ENCODE peak calls at places on chromosomes 6 and 20, in ten cellular contexts. C is H9, E is IMR-90, N is endothelial cell of umbilical vein, Y is fibroblast of lung, X is astrocyte, Q is OCI-LY7, U is PC-9, S is keratinocyte, F is neural progenitor cell. D is an unnamed sample.

GRCh38 chr20:62043131-62043914 is 22.4 kb downstream of the TAF4 start:
- DNase-seq in Q (no peak), X (no peak), C (no peak), S (no peak), E (peak), Y (peak), U (peak), N (no peak), F (no peak), D (peak)

GRCh38 chr6:13485923-13486557 is 1.4 kb downstream of the GFOD1 start:
- DNase-seq in S (no peak), E (peak), U (peak), N (peak), C (no peak), X (peak), Y (peak), F (peak), Q (peak), D (peak)

GRCh38 chr20:40798066-40798465 is 109.0 kb upstream of the MAFB start:
- DNase-seq in S (no peak), F (no peak), N (no peak), Q (no peak), Y (no peak), U (no peak), X (no peak), C (no peak), E (no peak), D (no peak)

GRCh38 chr20:12998046-12998445 is 10.7 kb upstream of the SPTLC3 start:
- DNase-seq in Q (no peak), E (no peak), F (no peak), C (no peak), N (no peak), X (no peak), U (no peak), Y (no peak), S (no peak), D (no peak)

GRCh38 chr20:1654994-1655393 is 2.6 kb downstream of the SIRPG start:
- DNase-seq in N (peak), X (no peak), U (no peak), Y (no peak), E (no peak), S (no peak), F (no peak), C (no peak), Q (no peak), D (no peak)

GRCh38 chr6:2378891-2379652 is 133.7 kb upstream of the GMDS start:
- DNase-seq in F (no peak), E (peak), N (peak), C (no peak), Q (peak), S (peak), X (peak), U (no peak), Y (peak), D (peak)

GRCh38 chr6:52545050-52545843 is 31.6 kb downstream of the TRAM2 start:
- DNase-seq in Q (no peak), E (peak), U (no peak), N (no peak), S (no peak), C (no peak), X (no peak), Y (no peak), F (no peak), D (no peak)

GRCh38 chr20:25494506-25495188 is 87.2 kb downstream of the GINS1 start:
- DNase-seq in X (no peak), S (no peak), F (no peak), C (no peak), Y (no peak), Q (no peak), N (no peak), U (no peak), E (no peak), D (no peak)

GRCh38 chr6:95280690-95281273 is 296.6 kb upstream of the MANEA start:
- DNase-seq in Q (peak), E (peak), S (no peak), C (no peak), N (no peak), F (peak), U (no peak), Y (peak), X (no peak), D (no peak)

GRCh38 chr6:134908906-134909516 is 40.9 kb downstream of the ALDH8A1 start:
- DNase-seq in X (peak), Q (no peak), E (peak), N (peak), S (peak), U (peak), Y (peak), F (no peak), C (no peak), D (peak)

GRCh38 chr6:68158256-68158655 is 476.8 kb upstream of the ADGRB3 start:
- DNase-seq in Y (no peak), E (no peak), F (no peak), Q (no peak), S (no peak), C (no peak), N (no peak), U (no peak), X (no peak), D (no peak)

GRCh38 chr20:20624914-20625313 is 87.5 kb downstream of the RALGAPA2 start:
- DNase-seq in Q (no peak), F (no peak), C (no peak), N (no peak), U (no peak), Y (no peak), E (no peak), X (no peak), S (no peak), D (no peak)

GRCh38 chr6:169382735-169383134 is 129.1 kb upstream of the THBS2 start:
- DNase-seq in S (no peak), F (no peak), Y (no peak), Q (no peak), E (no peak), X (no peak), U (no peak), N (no peak), C (no peak), D (no peak)

GRCh38 chr6:121105461-121105860 is 228.8 kb downstream of the TBC1D32 start:
- DNase-seq in C (no peak), Q (no peak), Y (no peak), U (no peak), N (no peak), E (no peak), F (peak), S (no peak), X (no peak), D (no peak)

GRCh38 chr20:63501818-63502670 is 3.2 kb upstream of the EEF1A2 start:
- DNase-seq in Y (no peak), S (no peak), N (no peak), Q (peak), C (peak), E (peak), U (no peak), X (no peak), F (peak), D (no peak)

GRCh38 chr6:42555477-42556457 is 8.1 kb upstream of the UBR2 start:
- DNase-seq in Q (peak), X (no peak), Y (no peak), C (peak), F (peak), U (no peak), N (no peak), S (no peak), E (peak), D (peak)

GRCh38 chr6:33428219-33428890 is 8.5 kb downstream of the SYNGAP1 start:
- DNase-seq in E (no peak), F (peak), U (no peak), Y (no peak), X (no peak), Q (peak), C (peak), S (peak), N (peak), D (peak)

GRCh38 chr20:44618318-44618731 is 33.2 kb downstream of the ADA start:
- DNase-seq in Q (peak), U (no peak), N (no peak), E (no peak), S (no peak), X (no peak), F (no peak), C (no peak), Y (no peak), D (peak)

GRCh38 chr6:111703723-111704122 is 98.0 kb upstream of the TRAF3IP2 start:
- DNase-seq in Y (no peak), F (no peak), S (no peak), E (no peak), X (no peak), C (no peak), N (no peak), U (no peak), Q (no peak), D (no peak)

GRCh38 chr6:18963439-18963838 is 576.3 kb downstream of the RNF144B start:
- DNase-seq in Q (no peak), Y (no peak), X (no peak), C (no peak), U (no peak), E (no peak), F (no peak), N (no peak), S (no peak), D (no peak)

GRCh38 chr6:85680388-85680787 is 37.7 kb upstream of the SYNCRIP start:
- DNase-seq in F (no peak), C (no peak), X (no peak), Q (peak), N (no peak), Y (no peak), S (no peak), U (no peak), E (no peak), D (no peak)

GRCh38 chr20:50338479-50339195 is 148.0 kb downstream of the CEBPB start:
- DNase-seq in U (no peak), S (no peak), C (peak), E (peak), X (peak), Q (no peak), F (peak), N (no peak), Y (no peak), D (no peak)

GRCh38 chr20:34283844-34284243 is 19.3 kb downstream of the AHCY start:
- DNase-seq in Q (no peak), N (no peak), U (no peak), F (no peak), S (no peak), C (no peak), Y (no peak), E (no peak), X (no peak), D (no peak)

GRCh38 chr6:55034752-55035151 is 139.6 kb upstream of the HCRTR2 start:
- DNase-seq in Q (no peak), C (no peak), U (no peak), N (no peak), F (no peak), S (no peak), E (no peak), X (no peak), Y (no peak), D (no peak)

GRCh38 chr6:114315841-114316595 is 26.8 kb downstream of the HS3ST5 start:
- DNase-seq in C (no peak), U (no peak), X (no peak), N (no peak), Y (no peak), S (no peak), E (no peak), Q (no peak), F (no peak), D (no peak)

GRCh38 chr6:37882292-37882691 is 62.8 kb downstream of the ZFAND3 start:
- DNase-seq in Y (no peak), E (no peak), Q (no peak), C (no peak), X (no peak), F (peak), N (no peak), U (no peak), S (no peak), D (no peak)
- H2AFZ ChIP-seq in Y (no peak), E (no peak), Q (no peak), C (no peak), X (no peak), F (no peak), N (no peak), U (no peak), S (no peak), D (no peak)

GRCh38 chr6:26123675-26124549 is 36.7 kb downstream of the HFE start:
- DNase-seq in N (peak), E (peak), S (peak), Y (peak), F (peak), U (peak), X (peak), C (peak), Q (peak), D (peak)
- H2AFZ ChIP-seq in N (no peak), E (peak), S (no peak), Y (no peak), F (no peak), U (peak), X (peak), C (no peak), Q (no peak), D (no peak)

GRCh38 chr6:105601541-105602174 is 198.8 kb upstream of the PREP start:
- DNase-seq in E (peak), X (peak), Q (peak), C (no peak), F (no peak), S (peak), Y (peak), N (no peak), U (peak), D (peak)

GRCh38 chr6:105604593-105604905 is 201.7 kb upstream of the PREP start:
- DNase-seq in N (no peak), E (no peak), Q (no peak), Y (no peak), X (no peak), S (no peak), C (no peak), F (no peak), U (no peak), D (no peak)

GRCh38 chr6:105603779-105604592 is 201.1 kb upstream of the PREP start:
- DNase-seq in Y (peak), X (no peak), C (no peak), F (no peak), Q (no peak), S (no peak), U (no peak), N (no peak), E (peak), D (no peak)

GRCh38 chr6:105598264-105598663 is 195.4 kb upstream of the PREP start:
- DNase-seq in U (no peak), F (no peak), X (no peak), E (no peak), N (no peak), C (no peak), Y (no peak), S (no peak), Q (no peak), D (no peak)

DNA sequence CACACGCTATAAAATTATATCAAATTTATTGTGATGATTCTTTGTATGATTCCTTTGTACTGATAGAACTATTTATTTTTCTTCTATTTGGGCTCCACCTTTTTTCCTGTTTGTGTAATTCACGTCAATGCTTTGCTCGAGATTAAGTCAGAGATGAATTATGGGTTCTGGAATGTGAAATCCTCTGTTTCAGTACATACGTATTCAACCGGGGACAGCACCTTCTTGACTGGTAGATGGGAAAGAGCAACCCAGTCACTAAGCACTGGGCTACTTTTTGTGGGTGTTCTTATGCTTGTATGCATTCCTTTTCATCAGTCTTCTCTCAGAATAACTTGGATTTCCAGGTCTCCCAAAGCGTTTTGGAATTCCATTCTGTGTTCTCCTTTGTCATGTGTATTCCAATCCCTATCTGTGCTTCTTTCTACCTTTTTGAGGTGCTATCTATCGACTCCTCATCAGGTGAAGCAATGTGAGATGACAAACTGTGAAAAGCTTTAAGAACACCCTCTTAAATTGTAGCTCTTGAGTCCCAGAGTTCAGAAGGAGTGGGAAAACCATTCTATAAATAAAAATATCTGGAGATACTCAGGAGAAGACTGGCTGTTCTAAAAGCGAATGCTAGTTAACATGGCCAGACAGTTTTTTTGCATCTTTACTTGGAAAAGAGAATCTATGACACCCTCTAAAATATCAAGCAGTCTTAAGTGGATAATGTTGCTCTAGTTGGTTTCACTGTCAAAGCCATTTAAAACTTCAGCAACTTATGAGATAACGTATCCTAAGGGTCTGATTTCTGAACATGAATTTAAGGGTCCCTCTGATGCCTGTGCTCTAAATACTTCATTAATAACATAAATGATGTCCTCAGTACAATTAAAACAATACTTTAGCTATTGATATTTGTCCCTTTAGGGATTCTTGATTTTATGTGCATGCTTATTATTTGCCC is 197.7 kb upstream of the PREP start:
- DNase-seq in F (no peak), S (no peak), E (peak), Q (no peak), U (no peak), N (no peak), Y (peak), C (no peak), X (peak), D (peak)
- H2AFZ ChIP-seq in F (peak), S (no peak), E (peak), Q (peak), U (no peak), N (no peak), Y (no peak), C (no peak), X (no peak), D (no peak)

GRCh38 chr6:150503041-150503440 is 96.6 kb upstream of the PLEKHG1 start:
- DNase-seq in Y (no peak), Q (no peak), E (no peak), X (no peak), N (no peak), S (no peak), C (no peak), U (no peak), F (no peak), D (no peak)
- H2AFZ ChIP-seq in Y (no peak), Q (no peak), E (no peak), X (no peak), N (no peak), S (no peak), C (no peak), U (no peak), F (peak), D (no peak)

GRCh38 chr6:31713465-31713864 is 1.7 kb upstream of the LY6G6D start:
- DNase-seq in U (no peak), F (no peak), Y (no peak), X (no peak), N (no peak), E (no peak), C (no peak), S (no peak), Q (no peak), D (no peak)

GRCh38 chr6:31712296-31712695 is 2.9 kb upstream of the LY6G6D start:
- DNase-seq in S (no peak), Y (no peak), X (no peak), Q (no peak), C (no peak), N (no peak), F (no peak), U (no peak), E (no peak), D (no peak)

GRCh38 chr6:31717499-31718222 is 2.5 kb downstream of the LY6G6D start:
- DNase-seq in X (no peak), N (no peak), S (no peak), C (peak), Y (no peak), U (no peak), Q (no peak), F (peak), E (no peak), D (peak)

GRCh38 chr6:31713991-31714684 is 1.0 kb upstream of the LY6G6D start:
- DNase-seq in Q (no peak), U (no peak), F (peak), C (peak), Y (no peak), X (no peak), S (no peak), N (no peak), E (no peak), D (no peak)

DNA sequence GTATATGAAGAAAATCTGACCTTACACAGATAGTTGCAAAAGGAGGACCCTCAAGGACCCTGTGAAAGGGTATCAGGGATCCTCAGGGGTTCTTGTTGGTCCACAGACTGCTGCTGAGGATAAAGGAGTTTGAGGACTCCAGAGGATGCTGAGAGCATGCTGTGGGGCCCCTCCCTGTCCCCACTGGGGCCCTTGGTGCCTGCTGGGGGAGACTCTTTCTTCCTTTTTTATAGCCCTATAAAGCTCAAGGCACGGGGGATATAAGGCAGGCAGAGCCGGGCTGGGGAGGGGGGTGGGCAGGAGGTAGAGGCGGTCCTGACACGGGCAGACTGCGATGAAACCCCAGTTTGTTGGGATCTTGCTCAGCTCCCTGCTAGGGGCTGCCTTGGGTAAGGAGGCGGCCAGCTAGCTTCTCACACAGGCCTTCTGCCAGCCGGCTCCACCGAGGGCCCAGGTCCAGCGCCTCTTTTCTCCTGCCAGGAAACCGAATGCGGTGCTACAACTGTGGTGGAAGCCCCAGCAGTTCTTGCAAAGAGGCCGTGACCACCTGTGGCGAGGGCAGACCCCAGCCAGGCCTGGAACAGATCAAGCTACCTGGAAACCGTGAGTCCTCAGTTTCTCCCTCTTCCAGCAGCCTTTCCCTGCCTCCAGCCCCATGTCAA is at the start of gene LY6G6D:
- DNase-seq in Y (no peak), Q (no peak), F (no peak), X (no peak), S (no peak), E (no peak), N (no peak), U (no peak), C (peak), D (no peak)
- H2AFZ ChIP-seq in Y (no peak), Q (no peak), F (peak), X (peak), S (no peak), E (no peak), N (no peak), U (peak), C (no peak), D (peak)

DNA sequence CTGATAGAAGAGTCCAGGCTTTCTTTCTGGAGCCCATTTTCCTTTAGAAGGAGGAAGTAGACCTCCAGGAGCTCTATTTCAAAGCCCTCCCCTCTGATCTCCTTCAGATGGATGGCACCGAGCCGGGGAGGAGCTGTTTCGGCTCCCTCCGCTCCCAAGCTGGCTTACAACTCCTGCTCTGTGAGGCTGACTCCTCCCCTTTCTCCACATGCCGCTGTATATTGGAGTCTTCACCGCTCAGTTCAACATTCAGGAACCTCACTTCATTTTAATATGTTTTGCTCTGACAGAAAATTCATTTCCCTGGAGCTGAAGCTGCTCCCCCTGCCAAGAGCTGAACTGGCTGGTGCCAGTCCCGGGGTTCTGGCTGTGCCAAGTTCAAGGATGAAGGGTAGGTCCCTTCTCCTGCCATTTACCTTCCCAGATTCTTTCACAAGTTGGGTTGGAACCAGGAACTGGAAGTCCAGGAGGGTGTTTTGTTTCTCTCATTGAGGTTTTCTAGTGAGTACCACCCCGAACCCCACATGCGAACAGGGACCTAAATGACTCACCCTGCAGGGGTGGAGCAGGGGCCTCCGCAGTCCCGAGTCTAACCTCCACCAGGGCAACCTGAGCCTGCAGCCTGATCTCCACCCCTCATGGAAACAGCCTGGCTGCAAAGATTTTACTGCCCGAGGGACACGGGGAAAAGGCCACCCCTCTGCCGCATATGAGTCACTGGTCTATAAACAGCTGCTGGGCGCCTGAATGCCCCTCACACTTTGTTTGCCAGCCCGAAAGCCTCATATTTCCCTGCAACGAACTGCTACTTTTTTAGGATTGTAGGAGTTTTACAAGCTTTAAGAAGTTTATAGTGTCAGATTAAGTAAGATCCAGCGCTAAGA is 68.6 kb upstream of the FOXA2 start:
- DNase-seq in X (no peak), S (no peak), Y (no peak), U (peak), N (no peak), Q (no peak), E (no peak), F (peak), C (peak), D (no peak)
- H2AFZ ChIP-seq in X (no peak), S (no peak), Y (no peak), U (peak), N (no peak), Q (no peak), E (no peak), F (peak), C (peak), D (peak)

GRCh38 chr6:129895692-129896091 is 34.6 kb upstream of the TMEM244 start:
- DNase-seq in C (no peak), F (no peak), S (no peak), U (no peak), X (no peak), Y (peak), Q (no peak), E (peak), N (no peak), D (peak)
- H2AFZ ChIP-seq in C (no peak), F (no peak), S (no peak), U (no peak), X (no peak), Y (no peak), Q (no peak), E (no peak), N (no peak), D (no peak)

D was measured in mammary epithelial cell.